ENCODE peak calls at places on chromosomes 7 and 10, in eight cellular contexts. One of them, this sample, is unnamed.

GRCh38 chr7:57867884-57868701 is 418.1 kb downstream of the ZNF716 start:
- DNase-seq in left ventricle myocardium inferior: peak
- DNase-seq in WTC11: no peak
- DNase-seq in tibial artery: no peak
- DNase-seq in epithelial cell of esophagus: peak
- DNase-seq in stimulated activated naive CD8-positive, alpha-beta T cell treated with anti-CD3 and anti-CD28 coated beads, Interleukin-15, Interleukin-2, amounts not matched to agents 100 U/mL and 50 U/mL, for 24 hours: no peak
- DNase-seq in activated effector memory CD4-positive, alpha-beta T cell treated with anti-CD3 and anti-CD28 coated beads, Interleukin-2, amount 50 U/mL, for 16 hours: no peak
- DNase-seq in activated T-helper 1 cell treated with anti-CD3 and anti-CD28 coated beads, Interleukin-2, amount 50 U/mL, for 16 hours: no peak
- DNase-seq in this sample: peak

GRCh38 chr7:138882249-138882648 is 84.3 kb upstream of the ATP6V0A4 start:
- DNase-seq in WTC11: no peak
- DNase-seq in epithelial cell of esophagus: no peak
- DNase-seq in activated effector memory CD4-positive, alpha-beta T cell treated with anti-CD3 and anti-CD28 coated beads, Interleukin-2, amount 50 U/mL, for 16 hours: no peak
- DNase-seq in tibial artery: no peak
- DNase-seq in stimulated activated naive CD8-positive, alpha-beta T cell treated with anti-CD3 and anti-CD28 coated beads, Interleukin-15, Interleukin-2, amounts not matched to agents 100 U/mL and 50 U/mL, for 24 hours: no peak
- DNase-seq in activated T-helper 1 cell treated with anti-CD3 and anti-CD28 coated beads, Interleukin-2, amount 50 U/mL, for 16 hours: no peak
- DNase-seq in left ventricle myocardium inferior: no peak
- DNase-seq in this sample: no peak

GRCh38 chr10:88467835-88468485 is 115.2 kb downstream of the RNLS start:
- DNase-seq in stimulated activated naive CD8-positive, alpha-beta T cell treated with anti-CD3 and anti-CD28 coated beads, Interleukin-15, Interleukin-2, amounts not matched to agents 100 U/mL and 50 U/mL, for 24 hours: no peak
- DNase-seq in activated effector memory CD4-positive, alpha-beta T cell treated with anti-CD3 and anti-CD28 coated beads, Interleukin-2, amount 50 U/mL, for 16 hours: no peak
- DNase-seq in tibial artery: no peak
- DNase-seq in WTC11: no peak
- DNase-seq in epithelial cell of esophagus: peak
- DNase-seq in activated T-helper 1 cell treated with anti-CD3 and anti-CD28 coated beads, Interleukin-2, amount 50 U/mL, for 16 hours: no peak
- DNase-seq in left ventricle myocardium inferior: no peak
- DNase-seq in this sample: no peak

GRCh38 chr7:101880536-101881443 is 63.4 kb downstream of the CUX1 start:
- DNase-seq in tibial artery: no peak
- DNase-seq in stimulated activated naive CD8-positive, alpha-beta T cell treated with anti-CD3 and anti-CD28 coated beads, Interleukin-15, Interleukin-2, amounts not matched to agents 100 U/mL and 50 U/mL, for 24 hours: no peak
- DNase-seq in epithelial cell of esophagus: peak
- DNase-seq in WTC11: no peak
- DNase-seq in activated effector memory CD4-positive, alpha-beta T cell treated with anti-CD3 and anti-CD28 coated beads, Interleukin-2, amount 50 U/mL, for 16 hours: no peak
- DNase-seq in left ventricle myocardium inferior: no peak
- DNase-seq in activated T-helper 1 cell treated with anti-CD3 and anti-CD28 coated beads, Interleukin-2, amount 50 U/mL, for 16 hours: no peak
- DNase-seq in this sample: no peak

GRCh38 chr7:137579913-137580640 is 236.5 kb upstream of the PTN start:
- DNase-seq in activated T-helper 1 cell treated with anti-CD3 and anti-CD28 coated beads, Interleukin-2, amount 50 U/mL, for 16 hours: no peak
- DNase-seq in epithelial cell of esophagus: peak
- DNase-seq in left ventricle myocardium inferior: no peak
- DNase-seq in activated effector memory CD4-positive, alpha-beta T cell treated with anti-CD3 and anti-CD28 coated beads, Interleukin-2, amount 50 U/mL, for 16 hours: no peak
- DNase-seq in WTC11: no peak
- DNase-seq in stimulated activated naive CD8-positive, alpha-beta T cell treated with anti-CD3 and anti-CD28 coated beads, Interleukin-15, Interleukin-2, amounts not matched to agents 100 U/mL and 50 U/mL, for 24 hours: no peak
- DNase-seq in tibial artery: no peak
- DNase-seq in this sample: no peak

GRCh38 chr10:119466655-119467054 is 75.9 kb downstream of the RGS10 start:
- DNase-seq in activated effector memory CD4-positive, alpha-beta T cell treated with anti-CD3 and anti-CD28 coated beads, Interleukin-2, amount 50 U/mL, for 16 hours: peak
- DNase-seq in WTC11: no peak
- DNase-seq in activated T-helper 1 cell treated with anti-CD3 and anti-CD28 coated beads, Interleukin-2, amount 50 U/mL, for 16 hours: no peak
- DNase-seq in stimulated activated naive CD8-positive, alpha-beta T cell treated with anti-CD3 and anti-CD28 coated beads, Interleukin-15, Interleukin-2, amounts not matched to agents 100 U/mL and 50 U/mL, for 24 hours: peak
- DNase-seq in epithelial cell of esophagus: peak
- DNase-seq in tibial artery: no peak
- DNase-seq in left ventricle myocardium inferior: no peak
- DNase-seq in this sample: no peak

GRCh38 chr7:102064361-102065025 is 222.2 kb upstream of the SH2B2 start:
- DNase-seq in stimulated activated naive CD8-positive, alpha-beta T cell treated with anti-CD3 and anti-CD28 coated beads, Interleukin-15, Interleukin-2, amounts not matched to agents 100 U/mL and 50 U/mL, for 24 hours: no peak
- DNase-seq in activated effector memory CD4-positive, alpha-beta T cell treated with anti-CD3 and anti-CD28 coated beads, Interleukin-2, amount 50 U/mL, for 16 hours: peak
- DNase-seq in left ventricle myocardium inferior: peak
- DNase-seq in tibial artery: no peak
- DNase-seq in activated T-helper 1 cell treated with anti-CD3 and anti-CD28 coated beads, Interleukin-2, amount 50 U/mL, for 16 hours: no peak
- DNase-seq in epithelial cell of esophagus: peak
- DNase-seq in WTC11: no peak
- DNase-seq in this sample: peak

GRCh38 chr10:69874464-69874863 is 72.8 kb downstream of the COL13A1 start:
- DNase-seq in left ventricle myocardium inferior: no peak
- DNase-seq in activated effector memory CD4-positive, alpha-beta T cell treated with anti-CD3 and anti-CD28 coated beads, Interleukin-2, amount 50 U/mL, for 16 hours: no peak
- DNase-seq in tibial artery: no peak
- DNase-seq in stimulated activated naive CD8-positive, alpha-beta T cell treated with anti-CD3 and anti-CD28 coated beads, Interleukin-15, Interleukin-2, amounts not matched to agents 100 U/mL and 50 U/mL, for 24 hours: no peak
- DNase-seq in activated T-helper 1 cell treated with anti-CD3 and anti-CD28 coated beads, Interleukin-2, amount 50 U/mL, for 16 hours: no peak
- DNase-seq in WTC11: no peak
- DNase-seq in epithelial cell of esophagus: peak
- DNase-seq in this sample: no peak

GRCh38 chr10:79055892-79056291 is 12.9 kb upstream of the ZMIZ1 start:
- DNase-seq in activated effector memory CD4-positive, alpha-beta T cell treated with anti-CD3 and anti-CD28 coated beads, Interleukin-2, amount 50 U/mL, for 16 hours: peak
- DNase-seq in tibial artery: peak
- DNase-seq in stimulated activated naive CD8-positive, alpha-beta T cell treated with anti-CD3 and anti-CD28 coated beads, Interleukin-15, Interleukin-2, amounts not matched to agents 100 U/mL and 50 U/mL, for 24 hours: no peak
- DNase-seq in epithelial cell of esophagus: no peak
- DNase-seq in WTC11: no peak
- DNase-seq in left ventricle myocardium inferior: no peak
- DNase-seq in activated T-helper 1 cell treated with anti-CD3 and anti-CD28 coated beads, Interleukin-2, amount 50 U/mL, for 16 hours: no peak
- DNase-seq in this sample: peak

GRCh38 chr10:86301971-86302370 is 64.6 kb downstream of the GRID1 start:
- DNase-seq in activated effector memory CD4-positive, alpha-beta T cell treated with anti-CD3 and anti-CD28 coated beads, Interleukin-2, amount 50 U/mL, for 16 hours: peak
- DNase-seq in activated T-helper 1 cell treated with anti-CD3 and anti-CD28 coated beads, Interleukin-2, amount 50 U/mL, for 16 hours: no peak
- DNase-seq in left ventricle myocardium inferior: no peak
- DNase-seq in stimulated activated naive CD8-positive, alpha-beta T cell treated with anti-CD3 and anti-CD28 coated beads, Interleukin-15, Interleukin-2, amounts not matched to agents 100 U/mL and 50 U/mL, for 24 hours: no peak
- DNase-seq in WTC11: no peak
- DNase-seq in epithelial cell of esophagus: no peak
- DNase-seq in tibial artery: no peak
- DNase-seq in this sample: no peak

GRCh38 chr10:128072941-128073615 is 53.1 kb downstream of the MKI67 start:
- DNase-seq in activated T-helper 1 cell treated with anti-CD3 and anti-CD28 coated beads, Interleukin-2, amount 50 U/mL, for 16 hours: no peak
- DNase-seq in left ventricle myocardium inferior: no peak
- DNase-seq in tibial artery: no peak
- DNase-seq in activated effector memory CD4-positive, alpha-beta T cell treated with anti-CD3 and anti-CD28 coated beads, Interleukin-2, amount 50 U/mL, for 16 hours: no peak
- DNase-seq in WTC11: no peak
- DNase-seq in epithelial cell of esophagus: no peak
- DNase-seq in stimulated activated naive CD8-positive, alpha-beta T cell treated with anti-CD3 and anti-CD28 coated beads, Interleukin-15, Interleukin-2, amounts not matched to agents 100 U/mL and 50 U/mL, for 24 hours: no peak
- DNase-seq in this sample: no peak

GRCh38 chr7:1716263-1717094 is 46.4 kb downstream of the ELFN1 start:
- DNase-seq in left ventricle myocardium inferior: no peak
- DNase-seq in activated T-helper 1 cell treated with anti-CD3 and anti-CD28 coated beads, Interleukin-2, amount 50 U/mL, for 16 hours: no peak
- DNase-seq in stimulated activated naive CD8-positive, alpha-beta T cell treated with anti-CD3 and anti-CD28 coated beads, Interleukin-15, Interleukin-2, amounts not matched to agents 100 U/mL and 50 U/mL, for 24 hours: no peak
- DNase-seq in epithelial cell of esophagus: peak
- DNase-seq in tibial artery: no peak
- DNase-seq in WTC11: no peak
- DNase-seq in activated effector memory CD4-positive, alpha-beta T cell treated with anti-CD3 and anti-CD28 coated beads, Interleukin-2, amount 50 U/mL, for 16 hours: no peak
- DNase-seq in this sample: no peak

GRCh38 chr10:30991647-30992011 is 40.0 kb downstream of the ZNF438 start:
- DNase-seq in epithelial cell of esophagus: no peak
- DNase-seq in WTC11: no peak
- DNase-seq in left ventricle myocardium inferior: no peak
- DNase-seq in tibial artery: no peak
- DNase-seq in activated effector memory CD4-positive, alpha-beta T cell treated with anti-CD3 and anti-CD28 coated beads, Interleukin-2, amount 50 U/mL, for 16 hours: no peak
- DNase-seq in stimulated activated naive CD8-positive, alpha-beta T cell treated with anti-CD3 and anti-CD28 coated beads, Interleukin-15, Interleukin-2, amounts not matched to agents 100 U/mL and 50 U/mL, for 24 hours: no peak
- DNase-seq in activated T-helper 1 cell treated with anti-CD3 and anti-CD28 coated beads, Interleukin-2, amount 50 U/mL, for 16 hours: no peak
- DNase-seq in this sample: no peak

GRCh38 chr7:106345421-106346166 is 60.8 kb upstream of the NAMPT start:
- DNase-seq in WTC11: no peak
- DNase-seq in activated T-helper 1 cell treated with anti-CD3 and anti-CD28 coated beads, Interleukin-2, amount 50 U/mL, for 16 hours: peak
- DNase-seq in activated effector memory CD4-positive, alpha-beta T cell treated with anti-CD3 and anti-CD28 coated beads, Interleukin-2, amount 50 U/mL, for 16 hours: peak
- DNase-seq in tibial artery: no peak
- DNase-seq in stimulated activated naive CD8-positive, alpha-beta T cell treated with anti-CD3 and anti-CD28 coated beads, Interleukin-15, Interleukin-2, amounts not matched to agents 100 U/mL and 50 U/mL, for 24 hours: peak
- DNase-seq in epithelial cell of esophagus: peak
- DNase-seq in left ventricle myocardium inferior: no peak
- DNase-seq in this sample: no peak

GRCh38 chr10:7482992-7483391 is 72.2 kb upstream of the SFMBT2 start:
- DNase-seq in activated T-helper 1 cell treated with anti-CD3 and anti-CD28 coated beads, Interleukin-2, amount 50 U/mL, for 16 hours: no peak
- DNase-seq in left ventricle myocardium inferior: no peak
- DNase-seq in stimulated activated naive CD8-positive, alpha-beta T cell treated with anti-CD3 and anti-CD28 coated beads, Interleukin-15, Interleukin-2, amounts not matched to agents 100 U/mL and 50 U/mL, for 24 hours: no peak
- DNase-seq in activated effector memory CD4-positive, alpha-beta T cell treated with anti-CD3 and anti-CD28 coated beads, Interleukin-2, amount 50 U/mL, for 16 hours: no peak
- DNase-seq in epithelial cell of esophagus: no peak
- DNase-seq in tibial artery: no peak
- DNase-seq in WTC11: no peak
- DNase-seq in this sample: no peak

GRCh38 chr7:42128703-42129102 is 108.3 kb downstream of the GLI3 start:
- DNase-seq in activated effector memory CD4-positive, alpha-beta T cell treated with anti-CD3 and anti-CD28 coated beads, Interleukin-2, amount 50 U/mL, for 16 hours: no peak
- DNase-seq in stimulated activated naive CD8-positive, alpha-beta T cell treated with anti-CD3 and anti-CD28 coated beads, Interleukin-15, Interleukin-2, amounts not matched to agents 100 U/mL and 50 U/mL, for 24 hours: no peak
- DNase-seq in tibial artery: no peak
- DNase-seq in activated T-helper 1 cell treated with anti-CD3 and anti-CD28 coated beads, Interleukin-2, amount 50 U/mL, for 16 hours: no peak
- DNase-seq in left ventricle myocardium inferior: no peak
- DNase-seq in epithelial cell of esophagus: peak
- DNase-seq in WTC11: peak
- DNase-seq in this sample: no peak

GRCh38 chr7:2100278-2101205 is 132.2 kb downstream of the MAD1L1 start:
- DNase-seq in stimulated activated naive CD8-positive, alpha-beta T cell treated with anti-CD3 and anti-CD28 coated beads, Interleukin-15, Interleukin-2, amounts not matched to agents 100 U/mL and 50 U/mL, for 24 hours: peak
- DNase-seq in activated T-helper 1 cell treated with anti-CD3 and anti-CD28 coated beads, Interleukin-2, amount 50 U/mL, for 16 hours: no peak
- DNase-seq in activated effector memory CD4-positive, alpha-beta T cell treated with anti-CD3 and anti-CD28 coated beads, Interleukin-2, amount 50 U/mL, for 16 hours: no peak
- DNase-seq in WTC11: no peak
- DNase-seq in left ventricle myocardium inferior: no peak
- DNase-seq in tibial artery: no peak
- DNase-seq in epithelial cell of esophagus: no peak
- DNase-seq in this sample: no peak

GRCh38 chr10:35058134-35058533 is 32.0 kb downstream of the CUL2 start:
- DNase-seq in tibial artery: no peak
- DNase-seq in WTC11: no peak
- DNase-seq in stimulated activated naive CD8-positive, alpha-beta T cell treated with anti-CD3 and anti-CD28 coated beads, Interleukin-15, Interleukin-2, amounts not matched to agents 100 U/mL and 50 U/mL, for 24 hours: no peak
- DNase-seq in activated T-helper 1 cell treated with anti-CD3 and anti-CD28 coated beads, Interleukin-2, amount 50 U/mL, for 16 hours: no peak
- DNase-seq in activated effector memory CD4-positive, alpha-beta T cell treated with anti-CD3 and anti-CD28 coated beads, Interleukin-2, amount 50 U/mL, for 16 hours: no peak
- DNase-seq in epithelial cell of esophagus: peak
- DNase-seq in left ventricle myocardium inferior: no peak
- DNase-seq in this sample: no peak

GRCh38 chr10:68973975-68974374 is 14.6 kb upstream of the KIFBP start:
- DNase-seq in activated T-helper 1 cell treated with anti-CD3 and anti-CD28 coated beads, Interleukin-2, amount 50 U/mL, for 16 hours: no peak
- DNase-seq in activated effector memory CD4-positive, alpha-beta T cell treated with anti-CD3 and anti-CD28 coated beads, Interleukin-2, amount 50 U/mL, for 16 hours: no peak
- DNase-seq in tibial artery: no peak
- DNase-seq in epithelial cell of esophagus: no peak
- DNase-seq in left ventricle myocardium inferior: no peak
- DNase-seq in stimulated activated naive CD8-positive, alpha-beta T cell treated with anti-CD3 and anti-CD28 coated beads, Interleukin-15, Interleukin-2, amounts not matched to agents 100 U/mL and 50 U/mL, for 24 hours: no peak
- DNase-seq in WTC11: no peak
- DNase-seq in this sample: no peak

GRCh38 chr7:32525839-32526238 is 30.6 kb downstream of the AVL9 start:
- DNase-seq in WTC11: no peak
- DNase-seq in activated T-helper 1 cell treated with anti-CD3 and anti-CD28 coated beads, Interleukin-2, amount 50 U/mL, for 16 hours: no peak
- DNase-seq in activated effector memory CD4-positive, alpha-beta T cell treated with anti-CD3 and anti-CD28 coated beads, Interleukin-2, amount 50 U/mL, for 16 hours: no peak
- DNase-seq in tibial artery: no peak
- DNase-seq in left ventricle myocardium inferior: no peak
- DNase-seq in epithelial cell of esophagus: no peak
- DNase-seq in stimulated activated naive CD8-positive, alpha-beta T cell treated with anti-CD3 and anti-CD28 coated beads, Interleukin-15, Interleukin-2, amounts not matched to agents 100 U/mL and 50 U/mL, for 24 hours: no peak
- DNase-seq in this sample: no peak

GRCh38 chr10:117168135-117168674 is 29.1 kb upstream of the KCNK18 start:
- DNase-seq in epithelial cell of esophagus: peak
- DNase-seq in stimulated activated naive CD8-positive, alpha-beta T cell treated with anti-CD3 and anti-CD28 coated beads, Interleukin-15, Interleukin-2, amounts not matched to agents 100 U/mL and 50 U/mL, for 24 hours: peak
- DNase-seq in left ventricle myocardium inferior: peak
- DNase-seq in tibial artery: peak
- DNase-seq in activated T-helper 1 cell treated with anti-CD3 and anti-CD28 coated beads, Interleukin-2, amount 50 U/mL, for 16 hours: peak
- DNase-seq in WTC11: peak
- DNase-seq in activated effector memory CD4-positive, alpha-beta T cell treated with anti-CD3 and anti-CD28 coated beads, Interleukin-2, amount 50 U/mL, for 16 hours: peak
- DNase-seq in this sample: no peak

GRCh38 chr7:322111-322671 is 32.2 kb downstream of the FOXL3 start:
- DNase-seq in activated effector memory CD4-positive, alpha-beta T cell treated with anti-CD3 and anti-CD28 coated beads, Interleukin-2, amount 50 U/mL, for 16 hours: peak
- DNase-seq in stimulated activated naive CD8-positive, alpha-beta T cell treated with anti-CD3 and anti-CD28 coated beads, Interleukin-15, Interleukin-2, amounts not matched to agents 100 U/mL and 50 U/mL, for 24 hours: peak
- DNase-seq in epithelial cell of esophagus: peak
- DNase-seq in tibial artery: peak
- DNase-seq in left ventricle myocardium inferior: peak
- DNase-seq in WTC11: peak
- DNase-seq in activated T-helper 1 cell treated with anti-CD3 and anti-CD28 coated beads, Interleukin-2, amount 50 U/mL, for 16 hours: peak
- DNase-seq in this sample: peak

GRCh38 chr10:7589748-7590147 is 77.0 kb downstream of the ITIH5 start:
- DNase-seq in stimulated activated naive CD8-positive, alpha-beta T cell treated with anti-CD3 and anti-CD28 coated beads, Interleukin-15, Interleukin-2, amounts not matched to agents 100 U/mL and 50 U/mL, for 24 hours: no peak
- DNase-seq in tibial artery: no peak
- DNase-seq in activated effector memory CD4-positive, alpha-beta T cell treated with anti-CD3 and anti-CD28 coated beads, Interleukin-2, amount 50 U/mL, for 16 hours: no peak
- DNase-seq in left ventricle myocardium inferior: no peak
- DNase-seq in activated T-helper 1 cell treated with anti-CD3 and anti-CD28 coated beads, Interleukin-2, amount 50 U/mL, for 16 hours: no peak
- DNase-seq in WTC11: no peak
- DNase-seq in epithelial cell of esophagus: no peak
- DNase-seq in this sample: no peak

GRCh38 chr10:58175990-58176910 is 91.4 kb downstream of the IPMK start:
- DNase-seq in activated T-helper 1 cell treated with anti-CD3 and anti-CD28 coated beads, Interleukin-2, amount 50 U/mL, for 16 hours: no peak
- DNase-seq in activated effector memory CD4-positive, alpha-beta T cell treated with anti-CD3 and anti-CD28 coated beads, Interleukin-2, amount 50 U/mL, for 16 hours: no peak
- DNase-seq in stimulated activated naive CD8-positive, alpha-beta T cell treated with anti-CD3 and anti-CD28 coated beads, Interleukin-15, Interleukin-2, amounts not matched to agents 100 U/mL and 50 U/mL, for 24 hours: no peak
- DNase-seq in epithelial cell of esophagus: peak
- DNase-seq in WTC11: no peak
- DNase-seq in left ventricle myocardium inferior: no peak
- DNase-seq in tibial artery: no peak
- DNase-seq in this sample: no peak

GRCh38 chr7:80359476-80359875 is 152.4 kb downstream of the GNAT3 start:
- DNase-seq in left ventricle myocardium inferior: no peak
- DNase-seq in tibial artery: no peak
- DNase-seq in stimulated activated naive CD8-positive, alpha-beta T cell treated with anti-CD3 and anti-CD28 coated beads, Interleukin-15, Interleukin-2, amounts not matched to agents 100 U/mL and 50 U/mL, for 24 hours: no peak
- DNase-seq in activated effector memory CD4-positive, alpha-beta T cell treated with anti-CD3 and anti-CD28 coated beads, Interleukin-2, amount 50 U/mL, for 16 hours: no peak
- DNase-seq in activated T-helper 1 cell treated with anti-CD3 and anti-CD28 coated beads, Interleukin-2, amount 50 U/mL, for 16 hours: no peak
- DNase-seq in epithelial cell of esophagus: no peak
- DNase-seq in WTC11: no peak
- DNase-seq in this sample: no peak

GRCh38 chr10:128921389-128922022 is 545.5 kb upstream of the MGMT start:
- DNase-seq in activated effector memory CD4-positive, alpha-beta T cell treated with anti-CD3 and anti-CD28 coated beads, Interleukin-2, amount 50 U/mL, for 16 hours: no peak
- DNase-seq in activated T-helper 1 cell treated with anti-CD3 and anti-CD28 coated beads, Interleukin-2, amount 50 U/mL, for 16 hours: no peak
- DNase-seq in left ventricle myocardium inferior: no peak
- DNase-seq in epithelial cell of esophagus: no peak
- DNase-seq in WTC11: no peak
- DNase-seq in tibial artery: no peak
- DNase-seq in stimulated activated naive CD8-positive, alpha-beta T cell treated with anti-CD3 and anti-CD28 coated beads, Interleukin-15, Interleukin-2, amounts not matched to agents 100 U/mL and 50 U/mL, for 24 hours: no peak
- DNase-seq in this sample: no peak

GRCh38 chr10:822197-822596 is 109.3 kb downstream of the LARP4B start:
- DNase-seq in stimulated activated naive CD8-positive, alpha-beta T cell treated with anti-CD3 and anti-CD28 coated beads, Interleukin-15, Interleukin-2, amounts not matched to agents 100 U/mL and 50 U/mL, for 24 hours: no peak
- DNase-seq in left ventricle myocardium inferior: no peak
- DNase-seq in WTC11: no peak
- DNase-seq in epithelial cell of esophagus: no peak
- DNase-seq in tibial artery: no peak
- DNase-seq in activated effector memory CD4-positive, alpha-beta T cell treated with anti-CD3 and anti-CD28 coated beads, Interleukin-2, amount 50 U/mL, for 16 hours: no peak
- DNase-seq in activated T-helper 1 cell treated with anti-CD3 and anti-CD28 coated beads, Interleukin-2, amount 50 U/mL, for 16 hours: no peak
- DNase-seq in this sample: no peak

GRCh38 chr7:157768198-157768597 is 431.4 kb downstream of the DNAJB6 start:
- DNase-seq in tibial artery: no peak
- DNase-seq in left ventricle myocardium inferior: no peak
- DNase-seq in stimulated activated naive CD8-positive, alpha-beta T cell treated with anti-CD3 and anti-CD28 coated beads, Interleukin-15, Interleukin-2, amounts not matched to agents 100 U/mL and 50 U/mL, for 24 hours: no peak
- DNase-seq in activated T-helper 1 cell treated with anti-CD3 and anti-CD28 coated beads, Interleukin-2, amount 50 U/mL, for 16 hours: no peak
- DNase-seq in WTC11: no peak
- DNase-seq in epithelial cell of esophagus: no peak
- DNase-seq in activated effector memory CD4-positive, alpha-beta T cell treated with anti-CD3 and anti-CD28 coated beads, Interleukin-2, amount 50 U/mL, for 16 hours: no peak
- DNase-seq in this sample: no peak

GRCh38 chr7:93148135-93148534 is at the start of gene SAMD9L:
- DNase-seq in WTC11: no peak
- DNase-seq in tibial artery: no peak
- DNase-seq in stimulated activated naive CD8-positive, alpha-beta T cell treated with anti-CD3 and anti-CD28 coated beads, Interleukin-15, Interleukin-2, amounts not matched to agents 100 U/mL and 50 U/mL, for 24 hours: no peak
- DNase-seq in activated T-helper 1 cell treated with anti-CD3 and anti-CD28 coated beads, Interleukin-2, amount 50 U/mL, for 16 hours: no peak
- DNase-seq in activated effector memory CD4-positive, alpha-beta T cell treated with anti-CD3 and anti-CD28 coated beads, Interleukin-2, amount 50 U/mL, for 16 hours: no peak
- DNase-seq in epithelial cell of esophagus: peak
- DNase-seq in left ventricle myocardium inferior: no peak
- DNase-seq in this sample: no peak

GRCh38 chr10:58780481-58780880 is 267.8 kb downstream of the BICC1 start:
- DNase-seq in tibial artery: no peak
- DNase-seq in activated effector memory CD4-positive, alpha-beta T cell treated with anti-CD3 and anti-CD28 coated beads, Interleukin-2, amount 50 U/mL, for 16 hours: no peak
- DNase-seq in stimulated activated naive CD8-positive, alpha-beta T cell treated with anti-CD3 and anti-CD28 coated beads, Interleukin-15, Interleukin-2, amounts not matched to agents 100 U/mL and 50 U/mL, for 24 hours: no peak
- DNase-seq in activated T-helper 1 cell treated with anti-CD3 and anti-CD28 coated beads, Interleukin-2, amount 50 U/mL, for 16 hours: no peak
- DNase-seq in epithelial cell of esophagus: no peak
- DNase-seq in left ventricle myocardium inferior: no peak
- DNase-seq in WTC11: no peak
- DNase-seq in this sample: no peak

GRCh38 chr10:131815366-131816156 is 85.2 kb upstream of the PPP2R2D start:
- DNase-seq in epithelial cell of esophagus: no peak
- DNase-seq in left ventricle myocardium inferior: no peak
- DNase-seq in activated T-helper 1 cell treated with anti-CD3 and anti-CD28 coated beads, Interleukin-2, amount 50 U/mL, for 16 hours: no peak
- DNase-seq in stimulated activated naive CD8-positive, alpha-beta T cell treated with anti-CD3 and anti-CD28 coated beads, Interleukin-15, Interleukin-2, amounts not matched to agents 100 U/mL and 50 U/mL, for 24 hours: no peak
- DNase-seq in tibial artery: no peak
- DNase-seq in activated effector memory CD4-positive, alpha-beta T cell treated with anti-CD3 and anti-CD28 coated beads, Interleukin-2, amount 50 U/mL, for 16 hours: no peak
- DNase-seq in WTC11: no peak
- DNase-seq in this sample: peak

GRCh38 chr7:38178695-38179344 is 775 bp downstream of the STARD3NL start:
- DNase-seq in WTC11: no peak
- DNase-seq in activated effector memory CD4-positive, alpha-beta T cell treated with anti-CD3 and anti-CD28 coated beads, Interleukin-2, amount 50 U/mL, for 16 hours: no peak
- DNase-seq in activated T-helper 1 cell treated with anti-CD3 and anti-CD28 coated beads, Interleukin-2, amount 50 U/mL, for 16 hours: no peak
- DNase-seq in tibial artery: no peak
- DNase-seq in epithelial cell of esophagus: no peak
- DNase-seq in left ventricle myocardium inferior: no peak
- DNase-seq in stimulated activated naive CD8-positive, alpha-beta T cell treated with anti-CD3 and anti-CD28 coated beads, Interleukin-15, Interleukin-2, amounts not matched to agents 100 U/mL and 50 U/mL, for 24 hours: no peak
- DNase-seq in this sample: no peak

GRCh38 chr7:117096297-117096696 is 143.0 kb downstream of the ST7 start:
- DNase-seq in activated T-helper 1 cell treated with anti-CD3 and anti-CD28 coated beads, Interleukin-2, amount 50 U/mL, for 16 hours: no peak
- DNase-seq in WTC11: no peak
- DNase-seq in activated effector memory CD4-positive, alpha-beta T cell treated with anti-CD3 and anti-CD28 coated beads, Interleukin-2, amount 50 U/mL, for 16 hours: no peak
- DNase-seq in tibial artery: no peak
- DNase-seq in stimulated activated naive CD8-positive, alpha-beta T cell treated with anti-CD3 and anti-CD28 coated beads, Interleukin-15, Interleukin-2, amounts not matched to agents 100 U/mL and 50 U/mL, for 24 hours: no peak
- DNase-seq in left ventricle myocardium inferior: no peak
- DNase-seq in epithelial cell of esophagus: no peak
- DNase-seq in this sample: no peak

GRCh38 chr7:92695308-92696261 is 105.4 kb upstream of the FAM133B start:
- DNase-seq in epithelial cell of esophagus: peak
- DNase-seq in stimulated activated naive CD8-positive, alpha-beta T cell treated with anti-CD3 and anti-CD28 coated beads, Interleukin-15, Interleukin-2, amounts not matched to agents 100 U/mL and 50 U/mL, for 24 hours: no peak
- DNase-seq in activated effector memory CD4-positive, alpha-beta T cell treated with anti-CD3 and anti-CD28 coated beads, Interleukin-2, amount 50 U/mL, for 16 hours: no peak
- DNase-seq in left ventricle myocardium inferior: peak
- DNase-seq in activated T-helper 1 cell treated with anti-CD3 and anti-CD28 coated beads, Interleukin-2, amount 50 U/mL, for 16 hours: no peak
- DNase-seq in tibial artery: no peak
- DNase-seq in WTC11: peak
- DNase-seq in this sample: no peak